ENCODE peak calls at places on chromosomes 11 and 22, in seven cellular contexts. O, R, L, F, W, A and H are unnamed samples.

GRCh38 chr11:69994810-69995209 is 83.3 kb upstream of the ANO1 start:
- DNase-seq in O (no peak), R (no peak), L (no peak), F (no peak), W (no peak), A (no peak), H (no peak)

GRCh38 chr11:13009921-13010736 is 1.0 kb downstream of the RASSF10 start:
- DNase-seq in O (no peak), R (no peak), L (peak; percentile 50), F (no peak), W (no peak), A (no peak), H (peak; percentile 62)

GRCh38 chr11:65216830-65217229 is 35.1 kb downstream of the CAPN1 start:
- DNase-seq in O (no peak), R (no peak), L (no peak), F (no peak), W (no peak), A (no peak), H (no peak)

GRCh38 chr22:46744581-46744980 is 6.5 kb upstream of the CERK start:
- DNase-seq in O (no peak), R (peak; percentile 11), L (no peak), F (no peak), W (no peak), A (no peak), H (no peak)

GRCh38 chr22:39524753-39525657 is 4.6 kb downstream of the ATF4 start:
- DNase-seq in O (no peak), R (no peak), L (no peak), F (no peak), W (no peak), A (no peak), H (no peak)

GRCh38 chr22:32317524-32317923 is 40.1 kb upstream of the RFPL3 start:
- DNase-seq in O (no peak), R (no peak), L (no peak), F (no peak), W (no peak), A (no peak), H (no peak)

GRCh38 chr11:65625628-65626342 is 10.2 kb downstream of the PCNX3 start:
- DNase-seq in O (no peak), R (peak; percentile 89), L (no peak), F (peak; percentile 34), W (no peak), A (no peak), H (peak; percentile 88)

GRCh38 chr22:36014539-36015072 is 14.0 kb downstream of the RBFOX2 start:
- DNase-seq in O (no peak), R (no peak), L (no peak), F (no peak), W (no peak), A (no peak), H (no peak)

GRCh38 chr22:38177926-38178604 is 3.6 kb downstream of the PLA2G6 start:
- DNase-seq in O (no peak), R (no peak), L (no peak), F (peak; percentile 93), W (no peak), A (peak; percentile 70), H (peak; percentile 44)

GRCh38 chr22:39662677-39663034 is 92.1 kb downstream of the CACNA1I start:
- DNase-seq in O (no peak), R (no peak), L (peak; percentile 37), F (no peak), W (no peak), A (no peak), H (peak; percentile 44)